ENCODE peak calls at places on chromosomes 1 and 21, in five cellular contexts. E is HepG2, Y is A549, P is H1, S is K562. Z is an unnamed sample.
A peak's percentile ranks its signal among the peaks of the same experiment; 100 is the strongest.

GRCh38 chr1:226125831-226126230 is 60.7 kb downstream of the ACBD3 start:
- DNase-seq in E (no peak), Y (no peak), P (no peak), S (no peak), Z (no peak)

GRCh38 chr21:21175798-21176334 is 177.7 kb downstream of the NCAM2 start:
- DNase-seq in E (no peak), Y (no peak), P (no peak), S (no peak), Z (no peak)

GRCh38 chr1:111101854-111102642 is 37.8 kb downstream of the DRAM2 start:
- DNase-seq in E (no peak), Y (no peak), P (no peak), S (peak; percentile 88), Z (no peak)

GRCh38 chr1:41537788-41538351 is 53.4 kb upstream of the EDN2 start:
- DNase-seq in E (no peak), Y (no peak), P (no peak), S (no peak), Z (peak; percentile 82)

GRCh38 chr1:8816306-8816705 is 1.1 kb downstream of the RERE start:
- DNase-seq in E (no peak), Y (no peak), P (no peak), S (peak; percentile 52), Z (peak; percentile 78)

GRCh38 chr1:185110145-185110544 is 46.6 kb downstream of the TRMT1L start:
- DNase-seq in E (no peak), Y (no peak), P (no peak), S (no peak), Z (no peak)

GRCh38 chr1:85607126-85607912 is 26.8 kb downstream of the CCN1 start:
- DNase-seq in E (peak; percentile 85), Y (peak; percentile 82), P (peak; percentile 77), S (no peak), Z (peak; percentile 91)

GRCh38 chr1:62912028-62912638 is 128.2 kb downstream of the ATG4C start:
- DNase-seq in E (peak; percentile 9), Y (peak; percentile 2), P (no peak), S (peak; percentile 20), Z (peak; percentile 39)

GRCh38 chr1:234901491-234902049 is 227.1 kb downstream of the TOMM20 start:
- DNase-seq in E (no peak), Y (no peak), P (no peak), S (no peak), Z (no peak)

GRCh38 chr1:20480261-20481157 is 5.5 kb downstream of the CAMK2N1 start:
- DNase-seq in E (peak; percentile 99), Y (peak; percentile 58), P (no peak), S (no peak), Z (no peak)

GRCh38 chr1:214548988-214549387 is 2.4 kb downstream of the PTPN14 start:
- DNase-seq in E (no peak), Y (no peak), P (no peak), S (no peak), Z (peak; percentile 70)

GRCh38 chr1:192866224-192866868 is 57.5 kb downstream of the RGS2 start:
- DNase-seq in E (no peak), Y (no peak), P (no peak), S (no peak), Z (no peak)

DNA sequence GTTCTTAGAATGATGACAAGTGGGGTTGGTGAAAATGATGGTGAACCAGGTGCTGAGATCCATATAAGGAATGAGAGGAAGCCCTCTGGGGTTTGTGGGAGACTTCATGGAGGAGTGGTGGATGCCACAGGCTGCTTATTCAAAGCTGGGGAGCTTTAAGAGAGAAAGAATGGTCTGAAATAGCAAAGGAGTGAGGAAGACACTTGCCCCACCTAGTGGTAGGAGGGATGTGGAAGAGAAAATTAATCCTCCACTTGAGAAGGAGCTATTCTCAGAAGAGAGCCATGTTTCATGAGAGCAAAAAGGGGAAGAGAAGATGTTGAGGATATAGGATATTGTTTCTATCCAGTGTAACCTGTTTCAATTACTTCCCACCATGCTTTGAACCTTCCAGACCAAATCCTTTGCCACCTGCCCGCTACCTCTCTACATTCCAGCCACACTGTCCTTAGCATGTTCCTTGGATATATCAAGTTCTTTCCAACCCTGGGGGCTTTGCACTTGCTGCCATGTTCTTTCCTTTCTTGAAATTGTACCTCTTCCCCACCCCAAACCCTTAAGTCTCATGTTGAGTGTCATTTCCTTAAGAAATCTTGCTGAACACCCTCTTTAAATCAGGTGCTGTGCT is 19.6 kb upstream of the ZNF648 start:
- DNase-seq in E (peak; percentile 13), Y (peak; percentile 48), P (peak; percentile 58), S (peak; percentile 58), Z (peak; percentile 28)
- TF ChIP-seq JUN in E (no peak), Y (no peak), P (no peak), S (no peak), Z (no peak)

DNA sequence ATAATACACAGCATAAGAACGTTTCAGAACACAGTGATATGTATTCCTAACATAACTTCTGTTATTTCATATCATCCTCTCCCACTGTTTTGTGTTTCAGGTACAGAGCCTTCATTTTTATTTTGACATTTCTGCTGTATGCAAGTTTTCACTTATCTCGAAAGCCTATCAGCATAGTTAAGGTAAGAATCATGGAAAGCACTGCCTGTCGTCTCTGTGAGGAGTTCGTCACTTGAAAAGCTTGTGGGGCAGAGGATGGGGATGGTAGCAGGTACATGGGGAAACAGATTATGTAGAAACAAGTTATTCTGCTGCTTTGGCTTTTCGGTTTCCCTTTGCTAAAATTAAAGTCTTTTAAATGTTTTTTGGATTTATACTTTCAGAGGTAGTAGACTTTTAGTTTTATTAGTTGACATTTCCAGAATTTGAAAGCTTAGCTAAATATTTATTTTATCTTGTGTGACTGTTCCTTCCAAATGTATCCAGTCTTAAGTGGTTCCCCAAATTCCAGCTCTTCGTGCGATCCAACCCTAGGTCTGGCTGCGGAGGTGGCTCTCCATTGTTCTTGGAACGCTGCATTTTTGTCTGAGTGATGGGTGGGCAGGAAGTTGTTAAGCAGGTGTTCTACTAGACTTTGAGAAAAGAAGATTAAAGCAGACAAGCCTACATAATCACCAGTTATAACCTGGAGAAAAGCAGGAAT is 12.2 kb downstream of the SLC37A1 start:
- DNase-seq in E (no peak), Y (no peak), P (no peak), S (no peak), Z (no peak)
- H3K27ac ChIP-seq in E (no peak overlapping the region), Y (no peak overlapping the region), P (no peak overlapping the region), S (no peak overlapping the region), Z (no peak overlapping the region)

GRCh38 chr1:153568367-153569099 is 2.9 kb upstream of the S100A2 start:
- DNase-seq in E (peak; percentile 86), Y (peak; percentile 93), P (peak; percentile 94), S (peak; percentile 92), Z (peak; percentile 91)
- TF ChIP-seq POLR2A in E (no peak), Y (no peak), P (no peak), S (no peak), Z (no peak)

DNA sequence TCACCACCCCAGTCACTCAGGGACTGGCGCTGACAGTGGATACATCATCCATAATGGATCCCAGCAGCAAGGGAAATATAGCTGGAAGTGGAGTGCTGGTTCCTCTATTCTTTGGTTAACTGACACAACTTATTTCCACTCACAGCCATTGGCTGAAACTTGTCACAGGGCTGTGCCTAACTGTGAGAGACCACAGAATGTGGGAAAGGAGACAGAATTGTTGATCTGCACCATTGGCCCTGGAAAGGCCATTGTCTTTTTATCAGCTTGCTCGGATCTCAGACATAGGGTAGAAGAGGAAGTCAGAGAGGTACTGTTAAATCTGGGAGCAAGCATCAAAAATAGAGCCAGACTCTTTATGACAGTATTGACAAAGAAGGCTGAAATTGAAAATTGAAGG is 451.3 kb downstream of the AJAP1 start:
- DNase-seq in E (no peak), Y (no peak), P (no peak), S (no peak), Z (no peak)
- TF ChIP-seq JUN in E (no peak), Y (no peak), P (no peak), S (no peak), Z (no peak)

DNA sequence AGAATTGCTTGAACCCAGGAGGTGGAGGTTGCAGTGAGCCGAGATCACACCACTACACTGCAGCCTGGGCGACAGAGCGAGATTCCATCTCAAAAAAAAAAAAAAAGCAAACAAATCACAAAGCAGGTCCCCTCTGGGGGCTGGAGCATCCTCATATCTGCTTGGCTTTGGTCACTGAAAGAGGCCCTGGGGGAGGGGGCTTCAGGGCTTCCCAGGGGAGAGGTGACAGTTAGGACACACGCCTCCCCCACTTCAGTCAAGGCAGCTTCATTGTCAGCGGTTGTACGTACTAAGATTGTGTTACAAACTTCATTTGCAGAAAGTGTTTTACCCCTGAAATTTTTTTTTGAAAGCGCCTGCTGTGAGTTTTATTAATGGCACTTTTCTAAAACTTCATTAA is 130.5 kb downstream of the DHRS3 start:
- DNase-seq in E (no peak), Y (no peak), P (no peak), S (no peak), Z (no peak)
- H3K27ac ChIP-seq in E (no peak overlapping the region), Y (no peak overlapping the region), P (no peak overlapping the region), S (no peak overlapping the region), Z (no peak overlapping the region)

DNA sequence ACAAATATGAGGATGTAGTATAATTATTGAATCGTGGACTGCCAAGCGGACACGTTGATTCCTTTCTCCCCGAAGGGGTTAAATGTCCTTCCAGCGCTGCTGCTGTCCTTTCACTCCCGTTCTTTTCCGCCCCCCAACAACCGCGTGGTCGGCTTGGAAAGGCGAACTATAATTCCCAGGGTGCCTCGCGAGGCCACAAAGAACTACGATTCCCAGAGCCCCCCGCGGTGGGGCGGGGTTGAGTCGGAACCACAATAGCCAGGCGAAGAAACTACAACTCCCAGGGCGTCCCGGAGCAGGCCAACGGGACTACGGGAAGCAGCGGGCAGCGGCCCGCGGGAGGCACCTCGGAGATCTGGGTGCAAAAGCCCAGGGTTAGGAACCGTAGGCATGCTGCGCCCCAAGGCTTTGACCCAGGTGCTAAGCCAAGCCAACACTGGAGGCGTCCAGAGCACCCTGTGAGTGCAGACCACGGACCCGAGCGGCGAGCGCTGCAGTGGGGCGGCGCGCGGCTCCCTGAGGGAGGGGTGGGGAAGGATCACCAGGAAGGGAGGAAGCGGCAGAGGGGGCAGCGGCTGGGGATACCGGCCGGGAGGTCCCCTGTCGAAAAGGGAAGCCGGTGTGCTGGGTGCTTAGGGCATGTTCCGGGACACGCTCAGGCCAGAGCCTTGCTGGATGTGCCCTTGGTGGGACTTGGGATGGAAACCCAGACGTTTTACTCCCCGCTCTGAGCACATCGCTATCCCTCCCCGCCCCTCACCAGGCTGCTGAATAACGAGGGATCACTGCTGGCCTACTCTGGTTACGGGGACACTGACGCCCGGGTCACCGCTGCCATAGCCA is at the start of gene LAMTOR2:
- DNase-seq in E (peak; percentile 97), Y (peak; percentile 98), P (peak; percentile 99), S (peak; percentile 99), Z (peak; percentile 98)
- TF ChIP-seq POLR2A in E (peak; percentile 89), Y (peak; percentile 83), P (peak; percentile 57), S (peak; percentile 86), Z (peak; percentile 78)

GRCh38 chr1:178330153-178330552 is 166.6 kb downstream of the CLEC20A start:
- DNase-seq in E (no peak), Y (no peak), P (no peak), S (no peak), Z (no peak)
- TF ChIP-seq JUN in E (no peak), Y (no peak), P (no peak), S (no peak), Z (no peak)

GRCh38 chr1:156813298-156813697 is 3.4 kb downstream of the SH2D2A start:
- DNase-seq in E (no peak), Y (no peak), P (no peak), S (no peak), Z (no peak)
- H3K27ac ChIP-seq in E (no peak overlapping the region), Y (peak overlapping the region; percentile 76), P (no peak overlapping the region), S (peak overlapping the region; percentile 86), Z (no peak overlapping the region)

GRCh38 chr1:64864018-64864945 is 102.1 kb downstream of the JAK1 start:
- DNase-seq in E (no peak), Y (no peak), P (no peak), S (peak; percentile 98), Z (peak; percentile 90)
- TF ChIP-seq POLR2A in E (no peak), Y (no peak), P (no peak), S (no peak), Z (peak; percentile 52)